ENCODE peak calls at places on chromosomes 4 and X, in nine cellular contexts. R is activated T-cell treated with anti-CD3 and anti-CD28 coated beads, Interleukin-2, amount 50 U/mL, for 72 hours; J is GM13976; V is natural killer cell; N is NCI-H1092 treated with DMSO at 0.1 percent for 48 hours; T is IMR-90; Z is neural crest cell; A is activated CD4-positive, alpha-beta T cell treated with anti-CD3 and anti-CD28 coated beads, Interleukin-2, amount 10 ng/mL, durations not matched to agents 7 days and 5 days; D is epithelial cell of proximal tubule. Y is an unnamed sample.

GRCh38 chr4:94798808-94799207 is 41.1 kb downstream of the BMPR1B start:
- DNase-seq in V (no peak), J (no peak), R (no peak), A (no peak), N (no peak), T (peak), Z (no peak), D (peak), Y (no peak)

GRCh38 chrX:109590176-109590575 is 34.8 kb downstream of the KCNE5 start:
- DNase-seq in Z (no peak), T (no peak), V (no peak), D (no peak), A (no peak), N (no peak), R (no peak), J (no peak), Y (no peak)

GRCh38 chr4:52979821-52980590 is 117.9 kb downstream of the RASL11B start:
- DNase-seq in R (no peak), A (no peak), T (no peak), D (no peak), N (no peak), Z (no peak), J (no peak), V (no peak), Y (no peak)

GRCh38 chr4:125985856-125986255 is 671.1 kb downstream of the FAT4 start:
- DNase-seq in Z (no peak), V (no peak), N (no peak), D (no peak), J (no peak), T (no peak), R (no peak), A (no peak), Y (no peak)

GRCh38 chr4:140154572-140154891 is 548 bp upstream of the MAML3 start:
- DNase-seq in V (no peak), J (no peak), T (no peak), A (no peak), Z (no peak), D (no peak), R (no peak), N (no peak), Y (no peak)

GRCh38 chr4:36264205-36264826 is 17.1 kb upstream of the DTHD1 start:
- DNase-seq in N (no peak), D (no peak), V (no peak), R (no peak), T (no peak), J (no peak), A (no peak), Z (no peak), Y (no peak)

GRCh38 chr4:54230479-54231418 is 1.7 kb downstream of the PDGFRA start:
- DNase-seq in V (no peak), N (no peak), R (no peak), Z (no peak), A (no peak), T (no peak), D (no peak), J (peak), Y (no peak)

GRCh38 chr4:138522366-138522765 is 280.2 kb upstream of the SLC7A11 start:
- DNase-seq in D (no peak), J (peak), V (no peak), T (peak), R (no peak), N (peak), Z (no peak), A (no peak), Y (no peak)

GRCh38 chr4:39427477-39428119 is 20.9 kb downstream of the KLB start:
- DNase-seq in T (no peak), A (no peak), R (no peak), J (no peak), V (no peak), D (no peak), N (peak), Z (no peak), Y (no peak)

GRCh38 chrX:130393451-130394074 is 8.1 kb upstream of the GPR119 start:
- DNase-seq in T (peak), Z (peak), R (no peak), A (peak), J (no peak), N (peak), V (no peak), D (no peak), Y (no peak)

GRCh38 chr4:52407545-52407944 is 251.6 kb downstream of the USP46 start:
- DNase-seq in T (no peak), A (no peak), V (no peak), R (no peak), D (no peak), J (no peak), N (no peak), Z (no peak), Y (no peak)

GRCh38 chr4:184477201-184477999 is 3.0 kb upstream of the IRF2 start:
- DNase-seq in A (no peak), J (no peak), N (no peak), D (no peak), T (no peak), R (no peak), V (no peak), Z (no peak), Y (no peak)

GRCh38 chrX:115324194-115324593 is 34.7 kb downstream of the LUZP4 start:
- DNase-seq in Z (no peak), N (no peak), T (peak), V (no peak), R (no peak), D (no peak), J (no peak), A (no peak), Y (no peak)

GRCh38 chr4:70138751-70139150 is 15.3 kb upstream of the PRR27 start:
- DNase-seq in A (no peak), R (no peak), Z (no peak), J (no peak), V (no peak), D (no peak), T (no peak), N (no peak), Y (no peak)

GRCh38 chrX:153966283-153966688 is 5.3 kb downstream of the HCFC1 start:
- DNase-seq in A (no peak), R (no peak), D (no peak), J (no peak), T (no peak), Z (no peak), V (no peak), N (no peak), Y (no peak)

GRCh38 chr4:77849278-77849965 is 13.2 kb upstream of the MRPL1 start:
- DNase-seq in Z (no peak), A (no peak), J (no peak), V (peak), T (no peak), R (no peak), N (no peak), D (no peak), Y (no peak)

GRCh38 chr4:65668201-65669007 is 1.9 kb downstream of the EPHA5 start:
- DNase-seq in J (peak), V (no peak), R (no peak), T (no peak), D (no peak), Z (no peak), A (no peak), N (no peak), Y (no peak)

GRCh38 chrX:96425204-96425603 is 259.4 kb upstream of the DIAPH2 start:
- DNase-seq in J (no peak), A (no peak), Z (no peak), R (no peak), N (no peak), V (no peak), T (no peak), D (no peak), Y (no peak)

GRCh38 chr4:183610613-183611012 is 48.4 kb downstream of the RWDD4 start:
- DNase-seq in J (no peak), R (no peak), T (peak), A (no peak), D (no peak), Z (no peak), V (no peak), N (no peak), Y (no peak)

GRCh38 chrX:150475466-150475865 is 93.0 kb upstream of the MTM1 start:
- DNase-seq in T (peak), D (no peak), V (no peak), N (no peak), J (no peak), A (no peak), Z (no peak), R (no peak), Y (no peak)

GRCh38 chrX:17859609-17860178 is 1.4 kb downstream of the RAI2 start:
- DNase-seq in J (no peak), Z (no peak), R (peak), V (no peak), D (no peak), N (peak), A (no peak), T (no peak), Y (no peak)

GRCh38 chrX:18574591-18574990 is 97.3 kb downstream of the RS1 start:
- DNase-seq in R (no peak), D (no peak), N (no peak), T (peak), A (no peak), J (no peak), Z (no peak), V (no peak), Y (no peak)

GRCh38 chrX:55107911-55108310 is 19.1 kb downstream of the PAGE2 start:
- DNase-seq in D (no peak), R (no peak), T (no peak), J (no peak), V (no peak), Z (no peak), A (no peak), N (no peak), Y (no peak)

GRCh38 chrX:129176710-129177109 is 346.6 kb downstream of the SMARCA1 start:
- DNase-seq in V (no peak), J (no peak), A (no peak), R (no peak), T (no peak), Z (no peak), D (no peak), N (no peak), Y (no peak)

GRCh38 chr4:78669453-78669852 is 106.7 kb upstream of the BMP2K start:
- DNase-seq in N (no peak), A (no peak), V (no peak), R (no peak), D (no peak), J (no peak), T (no peak), Z (no peak), Y (no peak)

GRCh38 chrX:152897216-152898144 is at the start of gene ZNF185:
- DNase-seq in T (no peak), A (no peak), N (no peak), V (no peak), D (no peak), Z (peak), J (no peak), R (peak), Y (no peak)

GRCh38 chr4:141016117-141016798 is 117.0 kb downstream of the RNF150 start:
- DNase-seq in T (no peak), D (no peak), R (no peak), J (no peak), Z (no peak), A (no peak), V (no peak), N (no peak), Y (no peak)

GRCh38 chr4:157004279-157005161 is 32.9 kb upstream of the PDGFC start:
- DNase-seq in A (no peak), V (no peak), J (no peak), D (no peak), R (no peak), N (no peak), T (no peak), Z (no peak), Y (no peak)

GRCh38 chrX:25013593-25014365 is 2.0 kb downstream of the ARX start:
- DNase-seq in D (no peak), A (no peak), J (peak), V (no peak), T (no peak), R (no peak), N (no peak), Z (no peak), Y (no peak)

GRCh38 chr4:113160548-113160947 is 111.1 kb downstream of the ANK2 start:
- DNase-seq in T (no peak), J (no peak), A (no peak), N (no peak), Z (no peak), D (no peak), V (no peak), R (no peak), Y (no peak)